ENCODE peak calls at places on chromosomes 2 and 18, in eight cellular contexts. X is stomach, P is lower leg skin, H is A549, B is Peyer's patch, Y is HCT116, U is IMR-90, G is GM12878. W is an unnamed sample.

GRCh38 chr2:86193901-86194567 is 1.2 kb downstream of the IMMT start:
- DNase-seq in X (no peak), P (no peak), H (peak), B (no peak), Y (no peak), U (no peak), G (no peak), W (no peak)

GRCh38 chr2:181239400-181239799 is 217.8 kb upstream of the ITGA4 start:
- DNase-seq in X (no peak), P (no peak), H (peak), B (no peak), Y (peak), U (no peak), G (no peak), W (no peak)

GRCh38 chr2:149858916-149859634 is 271.5 kb upstream of the MMADHC start:
- DNase-seq in X (no peak), P (no peak), H (peak), B (no peak), Y (no peak), U (peak), G (no peak), W (no peak)

GRCh38 chr2:17729880-17730279 is 23.7 kb downstream of the SMC6 start:
- DNase-seq in X (no peak), P (no peak), H (no peak), B (no peak), Y (no peak), U (no peak), G (no peak), W (no peak)

GRCh38 chr2:230319211-230319862 is 7.7 kb upstream of the SP140L start:
- DNase-seq in X (no peak), P (no peak), H (no peak), B (peak), Y (no peak), U (no peak), G (peak), W (no peak)

GRCh38 chr2:64939332-64939917 is 49.8 kb upstream of the SLC1A4 start:
- DNase-seq in X (no peak), P (no peak), H (no peak), B (peak), Y (no peak), U (no peak), G (peak), W (no peak)

GRCh38 chr2:190940451-190940850 is 59.8 kb downstream of the GLS start:
- DNase-seq in X (no peak), P (no peak), H (no peak), B (no peak), Y (no peak), U (no peak), G (no peak), W (no peak)

GRCh38 chr2:195308163-195308562 is 348.9 kb upstream of the SLC39A10 start:
- DNase-seq in X (no peak), P (no peak), H (no peak), B (no peak), Y (no peak), U (no peak), G (no peak), W (no peak)

GRCh38 chr2:162037028-162037795 is 36.8 kb downstream of the DPP4 start:
- DNase-seq in X (no peak), P (no peak), H (no peak), B (no peak), Y (no peak), U (no peak), G (no peak), W (no peak)

DNA sequence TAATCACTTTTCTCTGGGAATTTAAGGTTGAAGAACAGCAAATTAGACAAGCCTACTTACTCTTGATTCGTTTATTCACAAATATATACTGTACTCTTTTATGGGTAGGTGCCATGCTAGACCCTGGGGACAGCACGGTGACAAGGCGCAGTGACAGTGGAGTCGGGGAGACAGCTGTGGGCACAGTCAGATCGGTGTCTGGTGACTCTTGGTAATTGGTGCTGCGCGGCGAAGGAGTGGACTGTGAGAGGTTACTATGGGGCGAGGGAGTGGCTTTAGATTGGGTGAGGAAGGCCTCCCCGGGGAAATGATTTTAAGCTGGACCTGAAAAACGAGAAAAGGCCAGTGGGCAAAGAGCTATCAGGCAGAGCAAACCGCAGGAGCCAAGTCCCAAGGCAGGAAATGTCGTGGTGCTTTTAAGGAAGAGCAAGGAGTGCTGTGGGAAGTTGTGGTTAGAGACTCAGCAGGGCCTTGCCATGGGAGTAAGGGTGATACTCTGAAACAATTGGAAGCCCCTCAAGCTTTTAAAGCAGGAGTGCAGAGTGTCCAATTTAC is 36.3 kb upstream of the TXNDC2 start:
- DNase-seq in X (peak), P (peak), H (no peak), B (no peak), Y (no peak), U (no peak), G (no peak), W (peak)
- TF ChIP-seq POLR2A in X (no peak), P (no peak), H (no peak), B (no peak), Y (no peak), U (no peak), G (no peak), W (no peak)

DNA sequence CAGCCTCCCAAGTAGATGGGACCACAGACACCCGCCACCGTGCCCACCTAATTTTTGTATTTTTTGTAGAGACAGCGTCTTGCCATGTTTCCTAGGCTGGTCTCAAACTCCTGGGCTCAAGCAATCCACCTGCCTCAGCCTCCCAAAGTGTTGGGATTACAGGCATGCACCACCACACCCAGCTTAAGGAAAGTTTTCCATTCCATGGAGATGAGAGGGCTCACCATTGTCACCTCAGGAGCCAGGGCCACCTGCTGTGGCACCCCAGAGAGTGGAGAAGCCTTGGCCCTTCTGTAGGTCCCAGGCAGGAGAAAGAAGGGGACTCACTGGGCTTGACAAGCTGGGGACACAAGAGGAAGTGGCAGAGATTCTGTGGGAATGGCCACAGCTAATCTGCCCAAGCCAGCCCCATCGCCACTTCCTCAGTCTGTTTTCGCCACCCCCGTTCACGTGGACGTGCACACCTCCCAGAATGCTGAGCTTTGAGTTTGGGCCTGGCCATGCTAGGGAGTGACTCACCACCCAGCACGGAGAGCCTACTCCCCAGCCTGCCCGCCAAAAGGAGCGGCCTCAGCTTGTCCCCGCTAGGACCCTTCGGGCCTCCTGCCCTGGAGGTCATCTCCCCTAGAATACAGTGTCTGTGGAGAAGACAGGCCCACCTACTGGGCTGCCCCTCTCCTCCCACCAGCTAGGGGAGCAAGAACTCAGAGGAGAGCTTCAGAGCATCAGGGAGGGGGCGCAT is 4.8 kb downstream of the SLC35F6 start:
- DNase-seq in X (peak), P (peak), H (peak), B (peak), Y (peak), U (no peak), G (no peak), W (peak)
- TF ChIP-seq POLR2A in X (no peak), P (no peak), H (no peak), B (peak), Y (no peak), U (no peak), G (no peak), W (peak)

GRCh38 chr2:10810175-10811161 is 2.1 kb downstream of the PDIA6 start:
- DNase-seq in X (no peak), P (no peak), H (no peak), B (peak), Y (no peak), U (peak), G (peak), W (no peak)

GRCh38 chr2:10813085-10813748 is 632 bp upstream of the PDIA6 start:
- DNase-seq in X (no peak), P (no peak), H (no peak), B (no peak), Y (no peak), U (peak), G (no peak), W (no peak)

GRCh38 chr2:10814142-10814541 is 1.6 kb upstream of the PDIA6 start:
- DNase-seq in X (no peak), P (peak), H (no peak), B (no peak), Y (no peak), U (no peak), G (no peak), W (no peak)

GRCh38 chr2:10812362-10813084 is at the start of gene PDIA6:
- DNase-seq in X (peak), P (peak), H (peak), B (peak), Y (peak), U (peak), G (peak), W (peak)

GRCh38 chr2:10811552-10811951 is 1.0 kb downstream of the PDIA6 start:
- DNase-seq in X (no peak), P (no peak), H (no peak), B (no peak), Y (no peak), U (no peak), G (no peak), W (no peak)
- TF ChIP-seq POLR2A in X (no peak), P (no peak), H (no peak), B (no peak), Y (no peak), U (no peak), G (no peak), W (no peak)

GRCh38 chr2:84919885-84920580 is 14.6 kb downstream of the TMSB10 start:
- DNase-seq in X (no peak), P (peak), H (peak), B (no peak), Y (peak), U (peak), G (no peak), W (no peak)
- TF ChIP-seq POLR2A in X (no peak), P (no peak), H (no peak), B (no peak), Y (peak), U (peak), G (no peak), W (no peak)

GRCh38 chr2:10019174-10019971 is 24.0 kb upstream of the KLF11 start:
- DNase-seq in X (no peak), P (no peak), H (no peak), B (no peak), Y (no peak), U (peak), G (no peak), W (peak)
- TF ChIP-seq POLR2A in X (no peak), P (no peak), H (no peak), B (no peak), Y (no peak), U (no peak), G (no peak), W (no peak)

DNA sequence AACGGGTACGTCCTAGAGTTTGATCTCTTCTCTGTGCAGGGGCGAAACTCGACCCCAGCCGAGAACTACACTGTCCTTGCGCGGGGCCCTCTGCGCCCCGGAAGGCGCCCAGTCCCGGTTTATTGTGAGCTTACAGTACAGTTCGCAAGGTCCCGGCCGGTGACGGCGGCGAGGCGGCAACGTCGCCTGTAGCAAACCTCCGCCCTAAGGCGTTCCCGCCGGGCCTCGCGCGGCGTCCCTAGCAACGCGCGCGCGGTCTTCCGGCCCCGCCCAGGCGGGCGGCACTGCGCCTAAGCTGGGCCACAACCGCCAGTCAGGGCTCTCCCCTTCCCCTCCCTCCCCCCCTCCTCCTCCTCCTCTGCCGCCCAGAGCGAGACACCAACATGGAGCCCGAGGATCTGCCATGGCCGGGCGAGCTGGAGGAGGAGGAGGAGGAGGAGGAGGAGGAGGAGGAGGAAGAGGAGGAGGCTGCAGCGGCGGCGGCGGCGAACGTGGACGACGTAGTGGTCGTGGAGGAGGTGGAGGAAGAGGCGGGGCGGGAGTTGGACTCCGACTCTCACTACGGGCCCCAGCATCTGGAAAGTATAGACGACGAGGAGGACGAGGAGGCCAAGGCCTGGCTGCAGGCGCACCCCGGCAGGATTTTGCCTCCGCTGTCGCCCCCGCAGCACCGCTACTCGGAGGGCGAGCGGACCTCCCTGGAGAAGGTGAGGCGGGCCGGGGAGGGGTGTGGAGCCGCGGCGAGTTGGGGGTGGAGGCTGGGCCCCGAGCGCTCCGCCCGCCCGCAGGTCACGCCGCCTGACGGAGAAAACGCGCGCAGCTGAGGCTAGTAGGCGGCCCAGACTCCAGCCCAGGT is at the start of gene ALMS1:
- DNase-seq in X (peak), P (peak), H (peak), B (peak), Y (peak), U (peak), G (peak), W (peak)
- TF ChIP-seq POLR2A in X (no peak), P (no peak), H (peak), B (peak), Y (peak), U (peak), G (peak), W (peak)